ENCODE peak calls at places on chromosome 16, in five cellular contexts. X is suprapubic skin, R is psoas muscle, D is cardiac muscle cell, Y is heart left ventricle. E is an unnamed sample.
A peak's percentile ranks its signal among the peaks of the same experiment; 100 is the strongest.

GRCh38 chr16:65372171-65372570 is 250.3 kb upstream of the CDH11 start:
- DNase-seq in D (no peak), X (no peak), Y (no peak), R (no peak), E (no peak)

GRCh38 chr16:77043076-77043475 is 147.9 kb upstream of the MON1B start:
- DNase-seq in D (no peak), R (no peak), X (no peak), Y (no peak), E (no peak)

GRCh38 chr16:86931410-86931941 is 353.1 kb downstream of the FOXL1 start:
- DNase-seq in Y (peak; percentile 72), X (no peak), D (peak; percentile 66), R (no peak), E (no peak)

GRCh38 chr16:14505846-14506245 is 124.2 kb downstream of the PARN start:
- DNase-seq in Y (no peak), R (no peak), D (no peak), X (no peak), E (no peak)

GRCh38 chr16:74153773-74154172 is 142.8 kb upstream of the PSMD7 start:
- DNase-seq in X (no peak), Y (no peak), R (no peak), D (no peak), E (no peak)

GRCh38 chr16:79307214-79307613 is 293.3 kb downstream of the MAF start:
- DNase-seq in D (no peak), R (peak; percentile 68), Y (peak; percentile 52), X (peak; percentile 65), E (peak; percentile 80)

GRCh38 chr16:35305476-35305875 is 1846.1 kb downstream of the TP53TG3F start:
- DNase-seq in Y (no peak), R (no peak), X (no peak), D (no peak), E (no peak)

GRCh38 chr16:17414916-17415315 is 55.8 kb downstream of the XYLT1 start:
- DNase-seq in Y (no peak), R (no peak), X (no peak), D (no peak), E (no peak)

GRCh38 chr16:82062645-82063058 is 27.6 kb downstream of the HSD17B2 start:
- DNase-seq in Y (no peak), D (no peak), R (no peak), X (no peak), E (no peak)

GRCh38 chr16:23324727-23325126 is 22.6 kb downstream of the SCNN1B start:
- DNase-seq in Y (peak; percentile 32), D (no peak), X (peak; percentile 64), R (no peak), E (peak; percentile 84)

GRCh38 chr16:4115209-4115940 is 867 bp downstream of the ADCY9 start:
- DNase-seq in Y (peak; percentile 61), D (peak; percentile 81), R (peak; percentile 82), X (peak; percentile 78), E (peak; percentile 89)

GRCh38 chr16:87016636-87017035 is 300.6 kb downstream of the C16orf95 start:
- DNase-seq in X (no peak), D (no peak), R (no peak), Y (no peak), E (no peak)

GRCh38 chr16:63614421-63614820 is 1507.4 kb downstream of the CDH11 start:
- DNase-seq in Y (no peak), X (no peak), D (no peak), R (no peak), E (no peak)

DNA sequence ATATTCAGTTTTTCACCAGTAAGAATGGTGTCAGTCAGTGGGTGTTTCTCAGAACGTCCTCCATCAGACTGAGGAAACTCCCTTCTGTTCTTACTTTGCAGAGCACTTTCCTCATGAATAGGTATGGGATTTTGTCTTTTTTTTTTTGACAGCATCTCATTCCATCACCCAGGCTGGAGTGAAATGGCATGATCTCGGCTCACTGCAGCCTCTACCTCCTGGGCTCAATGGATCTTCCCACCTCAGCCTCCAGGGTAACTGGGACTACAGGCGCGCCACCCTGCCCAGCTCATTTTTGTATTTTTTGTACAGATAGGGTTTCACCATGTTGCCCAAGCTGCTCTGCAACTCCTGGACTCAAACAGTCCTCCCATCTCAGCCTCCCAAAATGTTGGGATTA is 130.3 kb downstream of the ZNF778 start:
- DNase-seq in Y (no peak), R (no peak), D (no peak), X (no peak), E (no peak)
- H3K27ac ChIP-seq in Y (no peak overlapping the region), R (no peak overlapping the region), D (no peak overlapping the region), X (no peak overlapping the region), E (no peak overlapping the region)

GRCh38 chr16:704552-705380 is 835 bp downstream of the FBXL16 start:
- DNase-seq in R (no peak), D (peak; percentile 46), Y (no peak), X (no peak), E (no peak)

GRCh38 chr16:707062-707538 is 1.5 kb upstream of the FBXL16 start:
- DNase-seq in Y (no peak), R (no peak), D (no peak), X (no peak), E (no peak)

GRCh38 chr16:708019-708418 is 2.4 kb upstream of the FBXL16 start:
- DNase-seq in D (no peak), X (no peak), Y (no peak), R (no peak), E (no peak)

GRCh38 chr16:705748-706188 is at the start of gene FBXL16:
- DNase-seq in Y (no peak), D (no peak), R (no peak), X (no peak), E (no peak)

DNA sequence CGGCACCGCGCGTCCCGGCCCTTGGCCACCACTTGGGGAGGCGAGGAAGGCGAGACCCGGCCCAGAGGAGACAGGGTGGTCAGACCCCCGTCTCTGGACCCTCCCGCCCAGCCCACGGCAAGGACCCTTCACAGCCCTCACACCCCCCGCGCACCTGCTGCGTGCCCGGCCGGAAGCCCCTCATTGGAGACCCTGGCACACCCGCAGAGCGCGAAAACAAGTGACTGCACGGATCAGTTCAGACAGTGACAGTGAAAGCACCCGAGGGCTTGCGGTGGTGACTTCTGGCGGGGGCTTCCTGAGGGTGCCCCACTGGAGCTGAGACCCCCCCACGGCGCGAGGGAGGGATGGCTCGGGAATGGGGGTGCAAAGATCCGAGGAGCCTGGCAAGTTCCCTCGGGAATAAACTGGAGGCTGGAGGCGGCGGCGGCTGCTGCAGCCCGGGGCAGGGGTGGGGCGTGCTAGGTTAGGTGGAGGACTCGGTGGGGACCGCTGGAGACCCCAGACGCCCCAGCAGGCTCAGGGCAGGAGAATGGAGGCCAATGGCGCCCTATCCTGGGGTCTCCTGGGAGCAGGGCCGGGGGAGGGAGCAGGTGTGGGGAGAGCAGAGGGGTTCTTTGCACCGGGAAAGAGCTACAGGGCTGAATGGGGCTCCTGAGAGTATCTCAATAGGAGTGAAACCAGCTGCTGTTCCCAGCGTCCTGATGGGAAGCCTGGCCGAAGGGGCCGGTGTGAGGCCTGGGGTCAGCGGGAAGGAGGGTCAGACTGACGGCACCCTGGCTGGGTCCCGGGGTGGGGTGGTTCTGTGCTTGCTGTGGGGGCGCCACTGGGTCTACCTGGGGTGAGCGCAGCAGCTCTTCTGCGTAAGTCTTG is 824 bp upstream of the FBXL16 start:
- DNase-seq in Y (no peak), R (no peak), X (no peak), D (no peak), E (no peak)
- H3K4me3 ChIP-seq in Y (peak overlapping the region; percentile 17), R (no peak overlapping the region), X (peak overlapping the region; percentile 43), D (no peak overlapping the region), E (no peak overlapping the region)

GRCh38 chr16:50591209-50591608 is 43.0 kb downstream of the NKD1 start:
- DNase-seq in Y (no peak), D (no peak), R (no peak), X (no peak), E (no peak)
- H3K4me1 ChIP-seq in Y (peaks cover 20% of the 10 kb centered on the region), D (no peaks in the 10 kb centered on the region), R (no peaks in the 10 kb centered on the region), X (peaks cover 17% of the 10 kb centered on the region), E (no peaks in the 10 kb centered on the region)

GRCh38 chr16:85381738-85382592 is 231.2 kb upstream of the GSE1 start:
- DNase-seq in X (peak; percentile 67), D (peak; percentile 58), Y (no peak), R (peak; percentile 45), E (peak; percentile 73)
- H3K27ac ChIP-seq in X (no peak overlapping the region), D (peak overlapping the region; percentile 86), Y (no peak overlapping the region), R (no peak overlapping the region), E (peak overlapping the region; percentile 22)

GRCh38 chr16:10881479-10882030 is 4.6 kb downstream of the CIITA start:
- DNase-seq in X (no peak), R (no peak), D (no peak), Y (no peak), E (no peak)
- H3K4me3 ChIP-seq in X (no peak overlapping the region), R (no peak overlapping the region), D (no peak overlapping the region), Y (no peak overlapping the region), E (no peak overlapping the region)

GRCh38 chr16:16186820-16187219 is 36.5 kb downstream of the ABCC6 start:
- DNase-seq in Y (no peak), X (no peak), D (no peak), R (no peak), E (no peak)
- H3K4me1 ChIP-seq in Y (no peaks in the 10 kb centered on the region), X (no peaks in the 10 kb centered on the region), D (no peaks in the 10 kb centered on the region), R (no peaks in the 10 kb centered on the region), E (no peaks in the 10 kb centered on the region)

GRCh38 chr16:66554492-66554891 is 2.1 kb downstream of the CKLF start:
- DNase-seq in D (no peak), Y (no peak), X (no peak), R (no peak), E (no peak)
- H3K27ac ChIP-seq in D (no peak overlapping the region), Y (no peak overlapping the region), X (no peak overlapping the region), R (no peak overlapping the region), E (no peak overlapping the region)